ENCODE peak calls at places on chromosome 22, in nine cellular contexts. One of them, this sample, is unnamed.

GRCh38 chr22:20423636-20424511 is 13.8 kb downstream of the SCARF2 start:
- DNase-seq in activated T-helper 1 cell treated with Interleukin-2 at 50 U/mL for 16 hours: no peak
- DNase-seq in heart left ventricle: peak
- DNase-seq in A549: no peak
- DNase-seq in hypothalamus: no peak
- DNase-seq in stimulated activated CD8-positive, alpha-beta memory T cell treated with anti-CD3 and anti-CD28 coated beads, Interleukin-15, amount 100 ng/mL, for 4 hours: no peak
- DNase-seq in ACHN: no peak
- DNase-seq in PC-9: no peak
- DNase-seq in amygdala: no peak
- DNase-seq in this sample: no peak

GRCh38 chr22:39283312-39284141 is 35.9 kb downstream of the RPL3 start:
- DNase-seq in A549: no peak
- DNase-seq in activated T-helper 1 cell treated with Interleukin-2 at 50 U/mL for 16 hours: no peak
- DNase-seq in heart left ventricle: peak
- DNase-seq in amygdala: no peak
- DNase-seq in stimulated activated CD8-positive, alpha-beta memory T cell treated with anti-CD3 and anti-CD28 coated beads, Interleukin-15, amount 100 ng/mL, for 4 hours: no peak
- DNase-seq in PC-9: peak
- DNase-seq in hypothalamus: no peak
- DNase-seq in ACHN: peak
- DNase-seq in this sample: no peak

GRCh38 chr22:34971456-34971855 is 94.5 kb upstream of the ISX start:
- DNase-seq in PC-9: no peak
- DNase-seq in amygdala: no peak
- DNase-seq in stimulated activated CD8-positive, alpha-beta memory T cell treated with anti-CD3 and anti-CD28 coated beads, Interleukin-15, amount 100 ng/mL, for 4 hours: no peak
- DNase-seq in activated T-helper 1 cell treated with Interleukin-2 at 50 U/mL for 16 hours: no peak
- DNase-seq in hypothalamus: no peak
- DNase-seq in ACHN: no peak
- DNase-seq in A549: no peak
- DNase-seq in heart left ventricle: no peak
- DNase-seq in this sample: no peak

GRCh38 chr22:46062971-46063631 is 86.1 kb upstream of the WNT7B start:
- DNase-seq in stimulated activated CD8-positive, alpha-beta memory T cell treated with anti-CD3 and anti-CD28 coated beads, Interleukin-15, amount 100 ng/mL, for 4 hours: no peak
- DNase-seq in PC-9: no peak
- DNase-seq in hypothalamus: no peak
- DNase-seq in amygdala: no peak
- DNase-seq in heart left ventricle: no peak
- DNase-seq in ACHN: no peak
- DNase-seq in activated T-helper 1 cell treated with Interleukin-2 at 50 U/mL for 16 hours: no peak
- DNase-seq in A549: no peak
- DNase-seq in this sample: no peak

GRCh38 chr22:19352217-19352616 is 60.7 kb upstream of the CLTCL1 start:
- DNase-seq in amygdala: no peak
- DNase-seq in ACHN: no peak
- DNase-seq in A549: no peak
- DNase-seq in heart left ventricle: no peak
- DNase-seq in hypothalamus: no peak
- DNase-seq in stimulated activated CD8-positive, alpha-beta memory T cell treated with anti-CD3 and anti-CD28 coated beads, Interleukin-15, amount 100 ng/mL, for 4 hours: no peak
- DNase-seq in PC-9: no peak
- DNase-seq in activated T-helper 1 cell treated with Interleukin-2 at 50 U/mL for 16 hours: no peak
- DNase-seq in this sample: no peak

GRCh38 chr22:38923463-38924196 is 33.8 kb upstream of the APOBEC3A start:
- DNase-seq in heart left ventricle: peak
- DNase-seq in A549: peak
- DNase-seq in stimulated activated CD8-positive, alpha-beta memory T cell treated with anti-CD3 and anti-CD28 coated beads, Interleukin-15, amount 100 ng/mL, for 4 hours: no peak
- DNase-seq in ACHN: peak
- DNase-seq in amygdala: peak
- DNase-seq in PC-9: peak
- DNase-seq in activated T-helper 1 cell treated with Interleukin-2 at 50 U/mL for 16 hours: no peak
- DNase-seq in hypothalamus: peak
- DNase-seq in this sample: no peak

GRCh38 chr22:24583221-24583971 is 9.5 kb downstream of the LRRC75B start:
- DNase-seq in PC-9: no peak
- DNase-seq in amygdala: no peak
- DNase-seq in stimulated activated CD8-positive, alpha-beta memory T cell treated with anti-CD3 and anti-CD28 coated beads, Interleukin-15, amount 100 ng/mL, for 4 hours: no peak
- DNase-seq in heart left ventricle: no peak
- DNase-seq in activated T-helper 1 cell treated with Interleukin-2 at 50 U/mL for 16 hours: no peak
- DNase-seq in hypothalamus: no peak
- DNase-seq in A549: no peak
- DNase-seq in ACHN: no peak
- DNase-seq in this sample: no peak

GRCh38 chr22:38718414-38718813 is 12.7 kb downstream of the GTPBP1 start:
- DNase-seq in heart left ventricle: no peak
- DNase-seq in A549: peak
- DNase-seq in ACHN: peak
- DNase-seq in stimulated activated CD8-positive, alpha-beta memory T cell treated with anti-CD3 and anti-CD28 coated beads, Interleukin-15, amount 100 ng/mL, for 4 hours: no peak
- DNase-seq in PC-9: peak
- DNase-seq in activated T-helper 1 cell treated with Interleukin-2 at 50 U/mL for 16 hours: no peak
- DNase-seq in amygdala: no peak
- DNase-seq in hypothalamus: no peak
- DNase-seq in this sample: peak

GRCh38 chr22:19686946-19687345 is 27.4 kb upstream of the SEPTIN5 start:
- DNase-seq in activated T-helper 1 cell treated with Interleukin-2 at 50 U/mL for 16 hours: no peak
- DNase-seq in heart left ventricle: no peak
- DNase-seq in stimulated activated CD8-positive, alpha-beta memory T cell treated with anti-CD3 and anti-CD28 coated beads, Interleukin-15, amount 100 ng/mL, for 4 hours: no peak
- DNase-seq in amygdala: no peak
- DNase-seq in hypothalamus: no peak
- DNase-seq in ACHN: no peak
- DNase-seq in PC-9: no peak
- DNase-seq in A549: no peak
- DNase-seq in this sample: no peak

GRCh38 chr22:41739576-41739975 is 40.3 kb downstream of the MEI1 start:
- DNase-seq in A549: no peak
- DNase-seq in amygdala: no peak
- DNase-seq in stimulated activated CD8-positive, alpha-beta memory T cell treated with anti-CD3 and anti-CD28 coated beads, Interleukin-15, amount 100 ng/mL, for 4 hours: no peak
- DNase-seq in ACHN: no peak
- DNase-seq in heart left ventricle: no peak
- DNase-seq in PC-9: no peak
- DNase-seq in hypothalamus: no peak
- DNase-seq in activated T-helper 1 cell treated with Interleukin-2 at 50 U/mL for 16 hours: no peak
- DNase-seq in this sample: no peak

GRCh38 chr22:25402501-25403283 is 161.8 kb upstream of the GRK3 start:
- DNase-seq in hypothalamus: no peak
- DNase-seq in stimulated activated CD8-positive, alpha-beta memory T cell treated with anti-CD3 and anti-CD28 coated beads, Interleukin-15, amount 100 ng/mL, for 4 hours: no peak
- DNase-seq in activated T-helper 1 cell treated with Interleukin-2 at 50 U/mL for 16 hours: no peak
- DNase-seq in PC-9: no peak
- DNase-seq in ACHN: peak
- DNase-seq in amygdala: no peak
- DNase-seq in A549: no peak
- DNase-seq in heart left ventricle: no peak
- DNase-seq in this sample: no peak

GRCh38 chr22:47361247-47361646 is 598.8 kb downstream of the TBC1D22A start:
- DNase-seq in hypothalamus: no peak
- DNase-seq in activated T-helper 1 cell treated with Interleukin-2 at 50 U/mL for 16 hours: no peak
- DNase-seq in A549: no peak
- DNase-seq in heart left ventricle: no peak
- DNase-seq in ACHN: no peak
- DNase-seq in PC-9: no peak
- DNase-seq in amygdala: no peak
- DNase-seq in stimulated activated CD8-positive, alpha-beta memory T cell treated with anti-CD3 and anti-CD28 coated beads, Interleukin-15, amount 100 ng/mL, for 4 hours: no peak
- DNase-seq in this sample: no peak

GRCh38 chr22:37321288-37321687 is 39.0 kb downstream of the CYTH4 start:
- DNase-seq in amygdala: no peak
- DNase-seq in ACHN: no peak
- DNase-seq in heart left ventricle: no peak
- DNase-seq in stimulated activated CD8-positive, alpha-beta memory T cell treated with anti-CD3 and anti-CD28 coated beads, Interleukin-15, amount 100 ng/mL, for 4 hours: no peak
- DNase-seq in A549: no peak
- DNase-seq in PC-9: peak
- DNase-seq in hypothalamus: no peak
- DNase-seq in activated T-helper 1 cell treated with Interleukin-2 at 50 U/mL for 16 hours: no peak
- DNase-seq in this sample: no peak

GRCh38 chr22:40399661-40400060 is 29.3 kb downstream of the SGSM3 start:
- DNase-seq in activated T-helper 1 cell treated with Interleukin-2 at 50 U/mL for 16 hours: no peak
- DNase-seq in stimulated activated CD8-positive, alpha-beta memory T cell treated with anti-CD3 and anti-CD28 coated beads, Interleukin-15, amount 100 ng/mL, for 4 hours: no peak
- DNase-seq in PC-9: no peak
- DNase-seq in heart left ventricle: no peak
- DNase-seq in ACHN: no peak
- DNase-seq in hypothalamus: no peak
- DNase-seq in amygdala: no peak
- DNase-seq in A549: no peak
- DNase-seq in this sample: no peak

GRCh38 chr22:48576333-48577013 is 1251.2 kb downstream of the BRD1 start:
- DNase-seq in activated T-helper 1 cell treated with Interleukin-2 at 50 U/mL for 16 hours: no peak
- DNase-seq in A549: peak
- DNase-seq in PC-9: no peak
- DNase-seq in hypothalamus: peak
- DNase-seq in ACHN: no peak
- DNase-seq in amygdala: no peak
- DNase-seq in stimulated activated CD8-positive, alpha-beta memory T cell treated with anti-CD3 and anti-CD28 coated beads, Interleukin-15, amount 100 ng/mL, for 4 hours: no peak
- DNase-seq in heart left ventricle: peak
- DNase-seq in this sample: no peak

GRCh38 chr22:46050916-46051614 is 74.1 kb upstream of the WNT7B start:
- DNase-seq in heart left ventricle: no peak
- DNase-seq in A549: no peak
- DNase-seq in stimulated activated CD8-positive, alpha-beta memory T cell treated with anti-CD3 and anti-CD28 coated beads, Interleukin-15, amount 100 ng/mL, for 4 hours: no peak
- DNase-seq in ACHN: no peak
- DNase-seq in hypothalamus: no peak
- DNase-seq in amygdala: no peak
- DNase-seq in activated T-helper 1 cell treated with Interleukin-2 at 50 U/mL for 16 hours: no peak
- DNase-seq in PC-9: no peak
- DNase-seq in this sample: no peak

GRCh38 chr22:46125311-46125710 is 25.0 kb upstream of the PPARA start:
- DNase-seq in A549: no peak
- DNase-seq in heart left ventricle: no peak
- DNase-seq in hypothalamus: no peak
- DNase-seq in PC-9: no peak
- DNase-seq in stimulated activated CD8-positive, alpha-beta memory T cell treated with anti-CD3 and anti-CD28 coated beads, Interleukin-15, amount 100 ng/mL, for 4 hours: no peak
- DNase-seq in activated T-helper 1 cell treated with Interleukin-2 at 50 U/mL for 16 hours: no peak
- DNase-seq in amygdala: no peak
- DNase-seq in ACHN: no peak
- DNase-seq in this sample: no peak

GRCh38 chr22:24944224-24944937 is 2.1 kb downstream of the LHFPL7 start:
- DNase-seq in A549: no peak
- DNase-seq in heart left ventricle: no peak
- DNase-seq in hypothalamus: no peak
- DNase-seq in PC-9: no peak
- DNase-seq in activated T-helper 1 cell treated with Interleukin-2 at 50 U/mL for 16 hours: no peak
- DNase-seq in amygdala: no peak
- DNase-seq in stimulated activated CD8-positive, alpha-beta memory T cell treated with anti-CD3 and anti-CD28 coated beads, Interleukin-15, amount 100 ng/mL, for 4 hours: no peak
- DNase-seq in ACHN: no peak
- DNase-seq in this sample: no peak

GRCh38 chr22:44280665-44281188 is 32.0 kb downstream of the SHISAL1 start:
- DNase-seq in hypothalamus: no peak
- DNase-seq in ACHN: no peak
- DNase-seq in stimulated activated CD8-positive, alpha-beta memory T cell treated with anti-CD3 and anti-CD28 coated beads, Interleukin-15, amount 100 ng/mL, for 4 hours: no peak
- DNase-seq in activated T-helper 1 cell treated with Interleukin-2 at 50 U/mL for 16 hours: no peak
- DNase-seq in amygdala: no peak
- DNase-seq in PC-9: no peak
- DNase-seq in A549: no peak
- DNase-seq in heart left ventricle: no peak
- DNase-seq in this sample: no peak

GRCh38 chr22:41302016-41302767 is 867 bp downstream of the ZC3H7B start:
- DNase-seq in amygdala: no peak
- DNase-seq in PC-9: no peak
- DNase-seq in stimulated activated CD8-positive, alpha-beta memory T cell treated with anti-CD3 and anti-CD28 coated beads, Interleukin-15, amount 100 ng/mL, for 4 hours: no peak
- DNase-seq in ACHN: no peak
- DNase-seq in heart left ventricle: no peak
- DNase-seq in hypothalamus: no peak
- DNase-seq in activated T-helper 1 cell treated with Interleukin-2 at 50 U/mL for 16 hours: no peak
- DNase-seq in A549: no peak
- DNase-seq in this sample: no peak

GRCh38 chr22:50010676-50011446 is 1.7 kb downstream of the IL17REL start:
- DNase-seq in hypothalamus: no peak
- DNase-seq in A549: no peak
- DNase-seq in PC-9: no peak
- DNase-seq in heart left ventricle: no peak
- DNase-seq in ACHN: no peak
- DNase-seq in stimulated activated CD8-positive, alpha-beta memory T cell treated with anti-CD3 and anti-CD28 coated beads, Interleukin-15, amount 100 ng/mL, for 4 hours: peak
- DNase-seq in activated T-helper 1 cell treated with Interleukin-2 at 50 U/mL for 16 hours: peak
- DNase-seq in amygdala: no peak
- DNase-seq in this sample: peak

GRCh38 chr22:40782521-40782920 is 36.6 kb downstream of the SLC25A17 start:
- DNase-seq in A549: no peak
- DNase-seq in heart left ventricle: no peak
- DNase-seq in PC-9: peak
- DNase-seq in amygdala: no peak
- DNase-seq in stimulated activated CD8-positive, alpha-beta memory T cell treated with anti-CD3 and anti-CD28 coated beads, Interleukin-15, amount 100 ng/mL, for 4 hours: no peak
- DNase-seq in ACHN: no peak
- DNase-seq in hypothalamus: no peak
- DNase-seq in activated T-helper 1 cell treated with Interleukin-2 at 50 U/mL for 16 hours: no peak
- DNase-seq in this sample: no peak

GRCh38 chr22:24695958-24696511 is 78.5 kb downstream of the PIWIL3 start:
- DNase-seq in stimulated activated CD8-positive, alpha-beta memory T cell treated with anti-CD3 and anti-CD28 coated beads, Interleukin-15, amount 100 ng/mL, for 4 hours: no peak
- DNase-seq in PC-9: no peak
- DNase-seq in activated T-helper 1 cell treated with Interleukin-2 at 50 U/mL for 16 hours: no peak
- DNase-seq in hypothalamus: no peak
- DNase-seq in amygdala: no peak
- DNase-seq in ACHN: no peak
- DNase-seq in A549: no peak
- DNase-seq in heart left ventricle: no peak
- DNase-seq in this sample: no peak

GRCh38 chr22:50551160-50551752 is 5.6 kb downstream of the KLHDC7B start:
- DNase-seq in heart left ventricle: no peak
- DNase-seq in ACHN: no peak
- DNase-seq in amygdala: no peak
- DNase-seq in hypothalamus: no peak
- DNase-seq in A549: no peak
- DNase-seq in PC-9: no peak
- DNase-seq in stimulated activated CD8-positive, alpha-beta memory T cell treated with anti-CD3 and anti-CD28 coated beads, Interleukin-15, amount 100 ng/mL, for 4 hours: no peak
- DNase-seq in activated T-helper 1 cell treated with Interleukin-2 at 50 U/mL for 16 hours: no peak
- DNase-seq in this sample: no peak